ENCODE peak calls at places on chromosomes 5 and 9, in five cellular contexts. L is heart left ventricle, K is transverse colon, F is adrenal gland, U is A549. Y is an unnamed sample.

GRCh38 chr9:115717711-115718173 is 435.8 kb upstream of the PAPPA start:
- DNase-seq in L (no peak), K (no peak), F (no peak), U (no peak), Y (no peak)

GRCh38 chr5:133142782-133143181 is 91.0 kb downstream of the HSPA4 start:
- DNase-seq in L (no peak), K (no peak), F (no peak), U (no peak), Y (no peak)

GRCh38 chr5:159956074-159956473 is 39.8 kb downstream of the ADRA1B start:
- DNase-seq in L (no peak), K (no peak), F (no peak), U (no peak), Y (no peak)

GRCh38 chr5:66841264-66841663 is 245.1 kb downstream of the MAST4 start:
- DNase-seq in L (no peak), K (no peak), F (no peak), U (no peak), Y (no peak)

GRCh38 chr5:90390933-90391332 is 18.6 kb downstream of the CETN3 start:
- DNase-seq in L (no peak), K (no peak), F (no peak), U (no peak), Y (no peak)

GRCh38 chr9:103574056-103574455 is 520.1 kb upstream of the SMC2 start:
- DNase-seq in L (no peak), K (no peak), F (no peak), U (no peak), Y (no peak)

GRCh38 chr9:129487307-129487657 is 133.6 kb downstream of the C9orf50 start:
- DNase-seq in L (no peak), K (no peak), F (no peak), U (no peak), Y (no peak)

GRCh38 chr5:71454913-71455312 is 538 bp upstream of the BDP1 start:
- DNase-seq in L (no peak), K (no peak), F (no peak), U (no peak), Y (no peak)

GRCh38 chr9:14025741-14026140 is 288.2 kb downstream of the NFIB start:
- DNase-seq in L (no peak), K (no peak), F (no peak), U (no peak), Y (no peak)

GRCh38 chr9:16671591-16672137 is 198.8 kb downstream of the BNC2 start:
- DNase-seq in L (no peak), K (no peak), F (no peak), U (no peak), Y (no peak)

GRCh38 chr5:39164016-39164415 is 55.3 kb downstream of the FYB1 start:
- DNase-seq in L (no peak), K (no peak), F (no peak), U (no peak), Y (no peak)

GRCh38 chr5:72818866-72819534 is 2.5 kb downstream of the TNPO1 start:
- DNase-seq in L (peak), K (peak), F (peak), U (peak), Y (peak)

GRCh38 chr9:21995652-21996275 is 1.2 kb downstream of the CDKN2B-AS1 start:
- DNase-seq in L (peak), K (peak), F (peak), U (no peak), Y (peak)

GRCh38 chr5:170642776-170643436 is 139.1 kb downstream of the KCNIP1 start:
- DNase-seq in L (no peak), K (no peak), F (no peak), U (no peak), Y (no peak)

GRCh38 chr5:142079243-142079642 is 29.3 kb upstream of the NDFIP1 start:
- DNase-seq in L (no peak), K (no peak), F (no peak), U (no peak), Y (no peak)

GRCh38 chr5:180350296-180350695 is 2.8 kb downstream of the GFPT2 start:
- DNase-seq in L (no peak), K (no peak), F (no peak), U (no peak), Y (no peak)

GRCh38 chr5:65482727-65483473 is 1.2 kb upstream of the ADAMTS6 start:
- DNase-seq in L (peak), K (no peak), F (peak), U (no peak), Y (no peak)

GRCh38 chr5:158414333-158414762 is 555.4 kb upstream of the CLINT1 start:
- DNase-seq in L (no peak), K (no peak), F (no peak), U (no peak), Y (no peak)

GRCh38 chr9:17191095-17191494 is 56.3 kb downstream of the CNTLN start:
- DNase-seq in L (no peak), K (no peak), F (no peak), U (no peak), Y (no peak)

GRCh38 chr9:4970970-4971641 is 14.0 kb upstream of the JAK2 start:
- DNase-seq in L (no peak), K (no peak), F (no peak), U (no peak), Y (peak)

GRCh38 chr9:70049672-70050271 is 6.1 kb downstream of the MAMDC2 start:
- DNase-seq in L (peak), K (peak), F (peak), U (no peak), Y (peak)

GRCh38 chr5:59188415-59189225 is 605.7 kb downstream of the RAB3C start:
- DNase-seq in L (peak), K (peak), F (peak), U (peak), Y (peak)

GRCh38 chr5:72624641-72625236 is 117.5 kb upstream of the ZNF366 start:
- DNase-seq in L (no peak), K (no peak), F (no peak), U (no peak), Y (no peak)

GRCh38 chr5:150636391-150637244 is 3.8 kb upstream of the SYNPO start:
- DNase-seq in L (peak), K (peak), F (peak), U (no peak), Y (peak)

GRCh38 chr9:130847306-130848217 is 12.5 kb downstream of the ABL1 start:
- DNase-seq in L (peak), K (peak), F (no peak), U (peak), Y (peak)

GRCh38 chr5:173547579-173547978 is 68.9 kb downstream of the BOD1 start:
- DNase-seq in L (no peak), K (no peak), F (no peak), U (no peak), Y (no peak)

GRCh38 chr9:101140728-101141127 is 112.2 kb downstream of the PLPPR1 start:
- DNase-seq in L (no peak), K (no peak), F (no peak), U (no peak), Y (no peak)

GRCh38 chr9:18747590-18747989 is 273.6 kb downstream of the ADAMTSL1 start:
- DNase-seq in L (peak), K (no peak), F (no peak), U (no peak), Y (no peak)

GRCh38 chr9:3468407-3469205 is 57.2 kb downstream of the RFX3 start:
- DNase-seq in L (no peak), K (no peak), F (no peak), U (no peak), Y (no peak)

GRCh38 chr5:143402464-143403356 is 776 bp downstream of the NR3C1 start:
- DNase-seq in L (peak), K (peak), F (peak), U (no peak), Y (peak)

GRCh38 chr5:143401846-143402463 is 1.5 kb downstream of the NR3C1 start:
- DNase-seq in L (no peak), K (no peak), F (no peak), U (no peak), Y (no peak)

GRCh38 chr5:143401253-143401845 is 2.1 kb downstream of the NR3C1 start:
- DNase-seq in L (no peak), K (no peak), F (no peak), U (no peak), Y (no peak)

GRCh38 chr5:143399616-143400540 is 3.6 kb downstream of the NR3C1 start:
- DNase-seq in L (no peak), K (no peak), F (no peak), U (no peak), Y (no peak)

GRCh38 chr5:143400541-143401252 is 2.8 kb downstream of the NR3C1 start:
- DNase-seq in L (peak), K (no peak), F (no peak), U (no peak), Y (no peak)
- TF ChIP-seq POLR2A in L (no peak), K (no peak), F (no peak), U (no peak), Y (no peak)

GRCh38 chr5:153895266-153895665 is 143.4 kb downstream of the FAM114A2 start:
- DNase-seq in L (no peak), K (no peak), F (no peak), U (no peak), Y (no peak)
- H3K4me3 ChIP-seq in L (no peak), K (no peak), F (no peak), U (no peak), Y (no peak)

GRCh38 chr5:138468966-138469539 is 3.8 kb downstream of the EGR1 start:
- DNase-seq in L (no peak), K (no peak), F (no peak), U (no peak), Y (peak)

GRCh38 chr5:138467711-138468132 is 2.4 kb downstream of the EGR1 start:
- DNase-seq in L (no peak), K (peak), F (peak), U (no peak), Y (peak)

GRCh38 chr5:138469540-138470321 is 4.5 kb downstream of the EGR1 start:
- DNase-seq in L (no peak), K (peak), F (no peak), U (peak), Y (peak)

GRCh38 chr5:138466900-138467710 is 1.8 kb downstream of the EGR1 start:
- DNase-seq in L (no peak), K (peak), F (peak), U (no peak), Y (peak)

DNA sequence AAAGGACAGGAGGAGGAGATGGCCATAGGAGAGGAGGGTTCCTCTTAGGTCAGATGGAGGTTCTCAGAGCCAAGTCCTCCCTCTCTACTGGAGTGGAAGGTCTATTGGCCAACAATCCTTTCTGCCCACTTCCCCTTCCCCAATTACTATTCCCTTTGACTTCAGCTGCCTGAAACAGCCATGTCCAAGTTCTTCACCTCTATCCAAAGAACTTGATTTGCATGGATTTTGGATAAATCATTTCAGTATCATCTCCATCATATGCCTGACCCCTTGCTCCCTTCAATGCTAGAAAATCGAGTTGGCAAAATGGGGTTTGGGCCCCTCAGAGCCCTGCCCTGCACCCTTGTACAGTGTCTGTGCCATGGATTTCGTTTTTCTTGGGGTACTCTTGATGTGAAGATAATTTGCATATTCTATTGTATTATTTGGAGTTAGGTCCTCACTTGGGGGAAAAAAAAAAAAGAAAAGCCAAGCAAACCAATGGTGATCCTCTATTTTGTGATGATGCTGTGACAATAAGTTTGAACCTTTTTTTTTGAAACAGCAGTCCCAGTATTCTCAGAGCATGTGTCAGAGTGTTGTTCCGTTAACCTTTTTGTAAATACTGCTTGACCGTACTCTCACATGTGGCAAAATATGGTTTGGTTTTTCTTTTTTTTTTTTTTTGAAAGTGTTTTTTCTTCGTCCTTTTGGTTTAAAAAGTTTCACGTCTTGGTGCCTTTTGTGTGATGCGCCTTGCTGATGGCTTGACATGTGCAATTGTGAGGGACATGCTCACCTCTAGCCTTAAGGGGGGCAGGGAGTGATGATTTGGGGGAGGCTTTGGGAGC is 3.1 kb downstream of the EGR1 start:
- DNase-seq in L (no peak), K (no peak), F (no peak), U (no peak), Y (no peak)
- TF ChIP-seq POLR2A in L (no peak), K (peak), F (no peak), U (no peak), Y (no peak)

GRCh38 chr5:68252678-68253520 is 37.3 kb downstream of the PIK3R1 start:
- DNase-seq in L (peak), K (peak), F (peak), U (peak), Y (peak)

GRCh38 chr5:68253612-68254341 is 38.2 kb downstream of the PIK3R1 start:
- DNase-seq in L (no peak), K (no peak), F (no peak), U (no peak), Y (no peak)

GRCh38 chr5:68250662-68251298 is 35.2 kb downstream of the PIK3R1 start:
- DNase-seq in L (no peak), K (no peak), F (no peak), U (no peak), Y (no peak)

GRCh38 chr5:68251386-68251785 is 35.8 kb downstream of the PIK3R1 start:
- DNase-seq in L (no peak), K (no peak), F (no peak), U (no peak), Y (no peak)

GRCh38 chr5:68251804-68252648 is 36.5 kb downstream of the PIK3R1 start:
- DNase-seq in L (no peak), K (peak), F (no peak), U (no peak), Y (no peak)
- H3K4me3 ChIP-seq in L (peak), K (no peak), F (no peak), U (no peak), Y (no peak)

GRCh38 chr5:97914483-97914882 is 731.4 kb upstream of the RIOK2 start:
- DNase-seq in L (no peak), K (no peak), F (no peak), U (no peak), Y (no peak)
- TF ChIP-seq POLR2A in L (no peak), K (no peak), F (no peak), U (no peak), Y (no peak)

GRCh38 chr9:105554042-105554441 is 3.9 kb upstream of the FKTN start:
- DNase-seq in L (no peak), K (no peak), F (no peak), U (no peak), Y (no peak)
- H3K4me3 ChIP-seq in L (no peak), K (no peak), F (no peak), U (no peak), Y (no peak)

DNA sequence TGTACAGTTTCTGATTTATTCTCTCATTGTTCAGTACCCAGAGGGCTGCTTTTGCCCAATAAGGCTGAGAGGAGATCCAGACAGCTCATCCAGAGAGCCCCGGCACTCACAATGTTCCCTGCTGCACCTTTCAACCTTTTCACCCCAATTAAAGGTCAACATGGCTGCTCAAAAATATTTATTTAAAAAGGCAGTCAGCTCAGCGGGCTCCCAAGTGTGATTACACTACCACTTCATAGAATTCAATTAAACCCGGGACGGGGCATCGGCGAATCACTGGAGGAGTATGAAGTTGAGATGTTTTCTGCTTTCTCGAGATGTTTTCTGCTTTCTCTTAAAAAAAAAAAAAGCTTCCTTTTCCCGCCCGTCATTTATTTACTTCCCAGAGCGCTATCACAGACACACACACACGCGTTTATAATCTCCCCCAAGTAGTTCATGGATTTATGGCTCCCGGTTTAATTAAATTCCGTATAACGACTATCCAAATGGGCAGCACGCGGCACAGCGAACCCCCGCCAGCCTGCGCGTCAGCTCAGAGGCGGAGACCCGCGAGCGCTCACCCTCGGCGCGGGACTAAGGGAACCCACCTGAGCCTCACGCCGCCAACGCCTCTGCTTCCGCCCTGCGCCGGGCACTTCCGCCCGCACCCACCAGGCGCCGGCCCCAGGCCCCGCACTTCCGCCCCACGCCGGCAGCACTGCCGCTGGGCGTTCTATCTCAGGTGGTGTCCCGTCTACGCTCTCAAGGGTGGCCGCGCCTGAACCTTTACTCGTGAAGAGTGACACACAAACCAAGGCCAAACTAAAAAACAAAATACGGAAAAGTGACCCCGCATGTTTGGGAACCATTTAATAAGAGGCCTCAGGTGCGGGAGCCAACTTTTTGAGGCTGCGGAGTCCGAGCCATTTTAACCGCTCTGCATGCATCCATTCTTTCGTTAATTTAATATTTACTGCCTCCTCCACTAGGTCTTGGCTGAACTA is at the start of gene C5orf63:
- DNase-seq in L (peak), K (peak), F (peak), U (peak), Y (peak)
- TF ChIP-seq POLR2A in L (peak), K (peak), F (no peak), U (peak), Y (no peak)

GRCh38 chr5:23484094-23484493 is 23.3 kb upstream of the PRDM9 start:
- DNase-seq in L (no peak), K (no peak), F (no peak), U (no peak), Y (no peak)

GRCh38 chr5:23483090-23483489 is 24.3 kb upstream of the PRDM9 start:
- DNase-seq in L (no peak), K (no peak), F (no peak), U (no peak), Y (no peak)

GRCh38 chr5:23482642-23483041 is 24.8 kb upstream of the PRDM9 start:
- DNase-seq in L (no peak), K (no peak), F (no peak), U (no peak), Y (no peak)
- H3K4me3 ChIP-seq in L (no peak), K (no peak), F (no peak), U (no peak), Y (no peak)

GRCh38 chr9:127066775-127067111 is 55.7 kb downstream of the ANGPTL2 start:
- DNase-seq in L (no peak), K (no peak), F (no peak), U (no peak), Y (no peak)
- TF ChIP-seq POLR2A in L (no peak), K (no peak), F (no peak), U (no peak), Y (no peak)

Y was measured in stomach.